ENCODE peak calls at places on chromosomes 16 and 17, in seven cellular contexts. G is H1; C is CD8-positive, alpha-beta T cell; L is heart left ventricle; I is epithelial cell of esophagus; S is neural progenitor cell; E is cardiac fibroblast. R is an unnamed sample.

GRCh38 chr17:48589831-48590602 is at the start of gene HOXB3:
- DNase-seq in G (no peak), C (no peak), L (no peak), I (no peak), S (no peak), E (no peak), R (no peak)

GRCh38 chr16:57028086-57028485 is 38.7 kb downstream of the NLRC5 start:
- DNase-seq in G (no peak), C (no peak), L (no peak), I (peak; percentile 62), S (no peak), E (no peak), R (no peak)

GRCh38 chr16:50093607-50094570 is 28.1 kb downstream of the HEATR3 start:
- DNase-seq in G (no peak), C (no peak), L (peak; percentile 83), I (no peak), S (no peak), E (peak; percentile 24), R (no peak)

GRCh38 chr17:32584792-32585191 is 98.0 kb downstream of the CDK5R1 start:
- DNase-seq in G (no peak), C (no peak), L (no peak), I (no peak), S (no peak), E (no peak), R (no peak)

GRCh38 chr17:35051183-35051578 is 12.3 kb downstream of the RFFL start:
- DNase-seq in G (no peak), C (no peak), L (no peak), I (no peak), S (no peak), E (no peak), R (no peak)

GRCh38 chr16:64687796-64688195 is 434.1 kb downstream of the CDH11 start:
- DNase-seq in G (no peak), C (no peak), L (no peak), I (no peak), S (no peak), E (no peak), R (no peak)

GRCh38 chr16:4200781-4201137 is 41.1 kb downstream of the SRL start:
- DNase-seq in G (no peak), C (no peak), L (no peak), I (no peak), S (no peak), E (peak; percentile 58), R (no peak)

GRCh38 chr17:45315583-45316270 is 1.1 kb downstream of the MAP3K14 start:
- DNase-seq in G (no peak), C (no peak), L (no peak), I (peak; percentile 54), S (no peak), E (no peak), R (no peak)

GRCh38 chr16:35414563-35414962 is 1955.2 kb downstream of the TP53TG3F start:
- DNase-seq in G (no peak), C (no peak), L (no peak), I (no peak), S (no peak), E (no peak), R (no peak)

GRCh38 chr17:67136191-67137025 is 92.1 kb downstream of the CACNG1 start:
- DNase-seq in G (no peak), C (no peak), L (no peak), I (peak; percentile 16), S (no peak), E (no peak), R (no peak)

GRCh38 chr17:19315104-19315503 is 47.4 kb downstream of the B9D1 start:
- DNase-seq in G (no peak), C (no peak), L (no peak), I (no peak), S (no peak), E (no peak), R (no peak)
- TF ChIP-seq CTCF in G (no peak), C (no peak), L (no peak), I (no peak), S (no peak), E (no peak), R (no peak)

DNA sequence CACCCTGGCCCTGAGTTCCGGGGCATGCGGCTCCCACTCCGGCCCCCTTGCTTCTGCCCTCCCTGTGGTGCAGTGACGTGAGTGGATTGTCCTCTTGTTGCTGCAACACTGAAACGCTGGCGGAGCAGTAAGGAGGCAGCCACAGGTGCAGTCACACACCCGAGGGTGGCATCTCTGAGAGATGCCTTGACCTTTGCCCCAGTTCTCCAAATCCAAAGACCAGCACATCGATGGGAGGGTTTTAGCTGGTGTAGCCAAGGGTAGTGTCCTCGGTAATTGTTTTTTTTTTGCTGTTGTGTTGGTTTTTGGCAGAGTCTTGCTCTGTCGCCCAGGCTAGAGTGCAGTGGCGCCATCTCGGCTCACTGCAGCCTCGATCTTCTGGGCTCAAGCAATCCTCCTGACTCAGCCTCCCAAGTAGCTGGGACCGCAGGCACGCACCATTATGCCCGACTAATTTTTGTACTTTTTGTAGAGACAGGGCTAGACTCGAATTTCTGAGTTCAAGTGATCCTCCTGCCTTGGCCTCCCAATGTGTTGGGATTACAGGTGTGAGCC is 2.5 kb upstream of the RPL13 start:
- DNase-seq in G (no peak), C (no peak), L (no peak), I (no peak), S (no peak), E (no peak), R (no peak)
- H3K4me3 ChIP-seq in G (no peak overlapping the region), C (no peak overlapping the region), L (no peak overlapping the region), I (no peak overlapping the region), S (no peak overlapping the region), E (no peak overlapping the region), R (no peak overlapping the region)

DNA sequence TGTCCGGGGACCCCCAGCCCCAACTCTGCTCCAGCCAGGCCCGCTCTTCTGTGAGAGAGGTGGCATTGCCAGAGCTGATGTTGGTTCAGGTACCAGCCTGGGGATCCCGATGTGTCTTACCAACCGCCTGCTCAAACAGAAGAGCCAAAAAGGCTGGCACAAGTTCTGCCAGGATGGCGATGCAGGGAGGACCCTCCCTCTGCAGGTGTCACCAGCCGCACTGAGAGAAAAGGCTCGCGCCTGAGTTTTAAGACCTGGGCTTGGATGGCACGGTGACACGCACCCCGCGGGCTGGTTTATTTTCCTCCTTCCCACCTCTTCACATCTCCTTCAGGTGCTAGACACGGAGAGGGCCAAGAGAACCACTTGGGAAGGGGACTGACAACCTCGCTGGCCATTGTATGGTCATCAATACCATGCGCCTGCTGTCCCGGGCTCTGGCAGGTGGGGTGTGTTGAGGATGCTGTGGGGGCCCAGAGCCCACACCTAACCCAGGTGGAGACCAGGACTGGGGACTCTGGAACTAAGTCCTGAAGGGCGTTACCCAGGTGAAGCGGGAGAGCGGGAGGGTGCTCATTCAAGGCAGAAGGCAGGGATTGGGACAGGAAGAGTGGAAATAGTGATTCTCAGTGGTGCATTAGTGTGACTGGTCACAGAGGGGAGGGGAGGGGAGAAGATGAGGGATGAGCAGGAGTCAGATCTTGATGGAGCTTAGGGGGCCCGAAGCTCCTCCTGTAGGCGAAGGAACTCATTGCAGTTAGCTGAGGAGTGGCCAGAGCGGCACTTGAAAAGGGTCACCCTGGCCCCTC is 16.3 kb downstream of the FOXJ1 start:
- DNase-seq in G (peak; percentile 75), C (no peak), L (no peak), I (no peak), S (peak; percentile 55), E (no peak), R (no peak)
- TF ChIP-seq CTCF in G (peak; percentile 78), C (no peak), L (no peak), I (no peak), S (peak; percentile 46), E (peak; percentile 33), R (peak; percentile 40)

DNA sequence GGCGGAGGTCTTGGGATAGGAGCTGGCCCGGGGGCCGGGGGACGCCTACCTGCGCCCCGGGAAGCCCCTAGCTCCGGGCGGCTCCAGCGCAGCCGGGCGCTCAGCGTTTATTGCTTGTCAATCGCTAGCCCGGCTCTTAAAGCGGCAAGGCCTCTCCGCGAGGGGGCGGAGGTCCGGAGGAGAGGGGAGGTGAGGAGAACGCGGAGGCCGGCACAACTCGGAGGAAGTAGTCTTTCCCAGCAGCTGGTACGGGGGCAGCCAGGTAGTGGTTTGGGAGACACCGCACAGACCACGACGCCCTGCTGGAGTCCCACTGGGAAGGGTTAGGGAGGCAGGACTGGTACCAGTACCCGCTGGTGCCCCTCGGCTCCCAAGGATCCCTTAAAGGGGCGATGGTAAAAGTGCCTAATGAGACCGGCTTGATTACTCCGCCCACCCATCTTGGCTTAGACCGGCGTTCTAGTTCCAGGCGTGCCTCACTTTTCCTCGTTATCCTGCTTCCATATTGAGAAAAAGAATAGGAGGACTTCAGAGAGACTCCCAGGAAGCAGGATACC is at the start of gene MPP2:
- DNase-seq in G (peak; percentile 91), C (peak; percentile 34), L (peak; percentile 73), I (peak; percentile 51), S (peak; percentile 95), E (peak; percentile 70), R (peak; percentile 39)
- H3K4me3 ChIP-seq in G (peak within 1 kb of the TSS; percentile 72), C (peak within 1 kb of the TSS; percentile 67), L (peak within 1 kb of the TSS; percentile 80), I (peak within 1 kb of the TSS; percentile 36), S (peak within 1 kb of the TSS; percentile 76), E (peak within 1 kb of the TSS; percentile 83), R (peak within 1 kb of the TSS; percentile 74)